ENCODE peak calls at places on chromosomes 1 and 21, in nine cellular contexts. One of them, this sample, is unnamed.

GRCh38 chr1:53145942-53146708 is 3.7 kb upstream of the SLC1A7 start:
- DNase-seq in NCI-H1105 treated with DMSO at 0.1 percent for 48 hours: no peak
- DNase-seq in epithelial cell of esophagus: peak; percentile 97
- DNase-seq in CD4-positive, alpha-beta memory T cell: no peak
- DNase-seq in stimulated activated CD4-positive, alpha-beta T cell treated with anti-CD3 and anti-CD28 coated beads, Interleukin-1b, Interleukin-23, amount 100 ng/mL, for 24 hours: no peak
- DNase-seq in caudate nucleus: no peak
- DNase-seq in activated naive CD4-positive, alpha-beta T cell: no peak
- DNase-seq in ureter: peak; percentile 85
- DNase-seq in foreskin keratinocyte: peak; percentile 92
- DNase-seq in this sample: no peak

GRCh38 chr1:87449348-87449963 is 120.8 kb downstream of the LMO4 start:
- DNase-seq in caudate nucleus: no peak
- DNase-seq in activated naive CD4-positive, alpha-beta T cell: no peak
- DNase-seq in epithelial cell of esophagus: peak; percentile 26
- DNase-seq in CD4-positive, alpha-beta memory T cell: peak; percentile 46
- DNase-seq in stimulated activated CD4-positive, alpha-beta T cell treated with anti-CD3 and anti-CD28 coated beads, Interleukin-1b, Interleukin-23, amount 100 ng/mL, for 24 hours: no peak
- DNase-seq in NCI-H1105 treated with DMSO at 0.1 percent for 48 hours: peak; percentile 39
- DNase-seq in ureter: peak; percentile 70
- DNase-seq in foreskin keratinocyte: peak; percentile 45
- DNase-seq in this sample: peak; percentile 11

GRCh38 chr1:174074757-174075156 is 52.6 kb upstream of the RC3H1 start:
- DNase-seq in CD4-positive, alpha-beta memory T cell: peak; percentile 6
- DNase-seq in epithelial cell of esophagus: peak; percentile 26
- DNase-seq in caudate nucleus: no peak
- DNase-seq in stimulated activated CD4-positive, alpha-beta T cell treated with anti-CD3 and anti-CD28 coated beads, Interleukin-1b, Interleukin-23, amount 100 ng/mL, for 24 hours: no peak
- DNase-seq in activated naive CD4-positive, alpha-beta T cell: no peak
- DNase-seq in foreskin keratinocyte: no peak
- DNase-seq in NCI-H1105 treated with DMSO at 0.1 percent for 48 hours: peak; percentile 30
- DNase-seq in ureter: no peak
- DNase-seq in this sample: no peak

GRCh38 chr21:42375141-42375905 is 9.0 kb upstream of the TFF1 start:
- DNase-seq in epithelial cell of esophagus: no peak
- DNase-seq in activated naive CD4-positive, alpha-beta T cell: no peak
- DNase-seq in ureter: no peak
- DNase-seq in caudate nucleus: no peak
- DNase-seq in foreskin keratinocyte: no peak
- DNase-seq in CD4-positive, alpha-beta memory T cell: no peak
- DNase-seq in stimulated activated CD4-positive, alpha-beta T cell treated with anti-CD3 and anti-CD28 coated beads, Interleukin-1b, Interleukin-23, amount 100 ng/mL, for 24 hours: no peak
- DNase-seq in NCI-H1105 treated with DMSO at 0.1 percent for 48 hours: no peak
- DNase-seq in this sample: no peak

GRCh38 chr1:215055281-215055935 is 27.1 kb upstream of the KCNK2 start:
- DNase-seq in ureter: no peak
- DNase-seq in CD4-positive, alpha-beta memory T cell: no peak
- DNase-seq in caudate nucleus: no peak
- DNase-seq in stimulated activated CD4-positive, alpha-beta T cell treated with anti-CD3 and anti-CD28 coated beads, Interleukin-1b, Interleukin-23, amount 100 ng/mL, for 24 hours: no peak
- DNase-seq in foreskin keratinocyte: no peak
- DNase-seq in epithelial cell of esophagus: peak; percentile 55
- DNase-seq in activated naive CD4-positive, alpha-beta T cell: no peak
- DNase-seq in NCI-H1105 treated with DMSO at 0.1 percent for 48 hours: no peak
- DNase-seq in this sample: no peak

GRCh38 chr1:29335573-29335972 is 99.3 kb downstream of the PTPRU start:
- DNase-seq in activated naive CD4-positive, alpha-beta T cell: no peak
- DNase-seq in foreskin keratinocyte: no peak
- DNase-seq in ureter: no peak
- DNase-seq in caudate nucleus: no peak
- DNase-seq in stimulated activated CD4-positive, alpha-beta T cell treated with anti-CD3 and anti-CD28 coated beads, Interleukin-1b, Interleukin-23, amount 100 ng/mL, for 24 hours: no peak
- DNase-seq in NCI-H1105 treated with DMSO at 0.1 percent for 48 hours: no peak
- DNase-seq in CD4-positive, alpha-beta memory T cell: no peak
- DNase-seq in epithelial cell of esophagus: no peak
- DNase-seq in this sample: no peak

GRCh38 chr1:24769656-24770651 is 24.7 kb downstream of the CLIC4 start:
- DNase-seq in activated naive CD4-positive, alpha-beta T cell: no peak
- DNase-seq in ureter: no peak
- DNase-seq in foreskin keratinocyte: peak; percentile 77
- DNase-seq in stimulated activated CD4-positive, alpha-beta T cell treated with anti-CD3 and anti-CD28 coated beads, Interleukin-1b, Interleukin-23, amount 100 ng/mL, for 24 hours: no peak
- DNase-seq in caudate nucleus: no peak
- DNase-seq in CD4-positive, alpha-beta memory T cell: no peak
- DNase-seq in epithelial cell of esophagus: peak; percentile 86
- DNase-seq in NCI-H1105 treated with DMSO at 0.1 percent for 48 hours: no peak
- DNase-seq in this sample: no peak

GRCh38 chr1:241475688-241476087 is 43.9 kb downstream of the FH start:
- DNase-seq in activated naive CD4-positive, alpha-beta T cell: no peak
- DNase-seq in epithelial cell of esophagus: peak; percentile 70
- DNase-seq in NCI-H1105 treated with DMSO at 0.1 percent for 48 hours: no peak
- DNase-seq in stimulated activated CD4-positive, alpha-beta T cell treated with anti-CD3 and anti-CD28 coated beads, Interleukin-1b, Interleukin-23, amount 100 ng/mL, for 24 hours: no peak
- DNase-seq in ureter: no peak
- DNase-seq in CD4-positive, alpha-beta memory T cell: no peak
- DNase-seq in caudate nucleus: no peak
- DNase-seq in foreskin keratinocyte: peak; percentile 51
- DNase-seq in this sample: no peak

GRCh38 chr1:111032295-111032897 is 68.7 kb upstream of the LRIF1 start:
- DNase-seq in foreskin keratinocyte: no peak
- DNase-seq in CD4-positive, alpha-beta memory T cell: peak; percentile 44
- DNase-seq in epithelial cell of esophagus: peak; percentile 41
- DNase-seq in stimulated activated CD4-positive, alpha-beta T cell treated with anti-CD3 and anti-CD28 coated beads, Interleukin-1b, Interleukin-23, amount 100 ng/mL, for 24 hours: no peak
- DNase-seq in activated naive CD4-positive, alpha-beta T cell: no peak
- DNase-seq in ureter: no peak
- DNase-seq in caudate nucleus: no peak
- DNase-seq in NCI-H1105 treated with DMSO at 0.1 percent for 48 hours: peak; percentile 53
- DNase-seq in this sample: peak; percentile 44

GRCh38 chr1:37845781-37846180 is 13.6 kb downstream of the MTF1 start:
- DNase-seq in CD4-positive, alpha-beta memory T cell: no peak
- DNase-seq in foreskin keratinocyte: no peak
- DNase-seq in stimulated activated CD4-positive, alpha-beta T cell treated with anti-CD3 and anti-CD28 coated beads, Interleukin-1b, Interleukin-23, amount 100 ng/mL, for 24 hours: no peak
- DNase-seq in caudate nucleus: no peak
- DNase-seq in ureter: no peak
- DNase-seq in activated naive CD4-positive, alpha-beta T cell: no peak
- DNase-seq in NCI-H1105 treated with DMSO at 0.1 percent for 48 hours: no peak
- DNase-seq in epithelial cell of esophagus: no peak
- DNase-seq in this sample: no peak

GRCh38 chr1:154803203-154803920 is 66.7 kb downstream of the KCNN3 start:
- DNase-seq in foreskin keratinocyte: no peak
- DNase-seq in CD4-positive, alpha-beta memory T cell: no peak
- DNase-seq in ureter: no peak
- DNase-seq in caudate nucleus: no peak
- DNase-seq in stimulated activated CD4-positive, alpha-beta T cell treated with anti-CD3 and anti-CD28 coated beads, Interleukin-1b, Interleukin-23, amount 100 ng/mL, for 24 hours: no peak
- DNase-seq in activated naive CD4-positive, alpha-beta T cell: no peak
- DNase-seq in epithelial cell of esophagus: no peak
- DNase-seq in NCI-H1105 treated with DMSO at 0.1 percent for 48 hours: no peak
- DNase-seq in this sample: no peak

GRCh38 chr1:213973129-213973528 is 14.6 kb upstream of the PROX1 start:
- DNase-seq in ureter: no peak
- DNase-seq in epithelial cell of esophagus: peak; percentile 47
- DNase-seq in stimulated activated CD4-positive, alpha-beta T cell treated with anti-CD3 and anti-CD28 coated beads, Interleukin-1b, Interleukin-23, amount 100 ng/mL, for 24 hours: no peak
- DNase-seq in caudate nucleus: no peak
- DNase-seq in activated naive CD4-positive, alpha-beta T cell: no peak
- DNase-seq in CD4-positive, alpha-beta memory T cell: no peak
- DNase-seq in foreskin keratinocyte: no peak
- DNase-seq in NCI-H1105 treated with DMSO at 0.1 percent for 48 hours: no peak
- DNase-seq in this sample: no peak

GRCh38 chr21:31457675-31458074 is 113.6 kb upstream of the TIAM1 start:
- DNase-seq in activated naive CD4-positive, alpha-beta T cell: no peak
- DNase-seq in CD4-positive, alpha-beta memory T cell: no peak
- DNase-seq in stimulated activated CD4-positive, alpha-beta T cell treated with anti-CD3 and anti-CD28 coated beads, Interleukin-1b, Interleukin-23, amount 100 ng/mL, for 24 hours: no peak
- DNase-seq in foreskin keratinocyte: no peak
- DNase-seq in NCI-H1105 treated with DMSO at 0.1 percent for 48 hours: no peak
- DNase-seq in caudate nucleus: no peak
- DNase-seq in ureter: no peak
- DNase-seq in epithelial cell of esophagus: no peak
- DNase-seq in this sample: no peak

GRCh38 chr1:54564312-54565112 is 16.5 kb downstream of the ACOT11 start:
- DNase-seq in caudate nucleus: no peak
- DNase-seq in activated naive CD4-positive, alpha-beta T cell: no peak
- DNase-seq in NCI-H1105 treated with DMSO at 0.1 percent for 48 hours: peak; percentile 76
- DNase-seq in stimulated activated CD4-positive, alpha-beta T cell treated with anti-CD3 and anti-CD28 coated beads, Interleukin-1b, Interleukin-23, amount 100 ng/mL, for 24 hours: no peak
- DNase-seq in CD4-positive, alpha-beta memory T cell: no peak
- DNase-seq in ureter: peak; percentile 89
- DNase-seq in foreskin keratinocyte: no peak
- DNase-seq in epithelial cell of esophagus: peak; percentile 58
- DNase-seq in this sample: no peak

GRCh38 chr1:76148460-76148859 is 73.9 kb downstream of the ST6GALNAC3 start:
- DNase-seq in activated naive CD4-positive, alpha-beta T cell: no peak
- DNase-seq in ureter: no peak
- DNase-seq in CD4-positive, alpha-beta memory T cell: no peak
- DNase-seq in foreskin keratinocyte: no peak
- DNase-seq in stimulated activated CD4-positive, alpha-beta T cell treated with anti-CD3 and anti-CD28 coated beads, Interleukin-1b, Interleukin-23, amount 100 ng/mL, for 24 hours: no peak
- DNase-seq in NCI-H1105 treated with DMSO at 0.1 percent for 48 hours: no peak
- DNase-seq in caudate nucleus: no peak
- DNase-seq in epithelial cell of esophagus: no peak
- DNase-seq in this sample: no peak

GRCh38 chr1:172390620-172391491 is 29.6 kb upstream of the C1orf105 start:
- DNase-seq in activated naive CD4-positive, alpha-beta T cell: no peak
- DNase-seq in epithelial cell of esophagus: peak; percentile 31
- DNase-seq in CD4-positive, alpha-beta memory T cell: no peak
- DNase-seq in ureter: no peak
- DNase-seq in stimulated activated CD4-positive, alpha-beta T cell treated with anti-CD3 and anti-CD28 coated beads, Interleukin-1b, Interleukin-23, amount 100 ng/mL, for 24 hours: no peak
- DNase-seq in NCI-H1105 treated with DMSO at 0.1 percent for 48 hours: no peak
- DNase-seq in caudate nucleus: no peak
- DNase-seq in foreskin keratinocyte: no peak
- DNase-seq in this sample: peak; percentile 63

GRCh38 chr1:11286735-11287410 is 13.9 kb downstream of the UBIAD1 start:
- DNase-seq in stimulated activated CD4-positive, alpha-beta T cell treated with anti-CD3 and anti-CD28 coated beads, Interleukin-1b, Interleukin-23, amount 100 ng/mL, for 24 hours: no peak
- DNase-seq in ureter: no peak
- DNase-seq in CD4-positive, alpha-beta memory T cell: no peak
- DNase-seq in epithelial cell of esophagus: no peak
- DNase-seq in foreskin keratinocyte: no peak
- DNase-seq in activated naive CD4-positive, alpha-beta T cell: no peak
- DNase-seq in NCI-H1105 treated with DMSO at 0.1 percent for 48 hours: no peak
- DNase-seq in caudate nucleus: no peak
- DNase-seq in this sample: no peak

GRCh38 chr21:45386728-45387371 is 18.1 kb upstream of the COL18A1 start:
- DNase-seq in foreskin keratinocyte: peak; percentile 34
- DNase-seq in stimulated activated CD4-positive, alpha-beta T cell treated with anti-CD3 and anti-CD28 coated beads, Interleukin-1b, Interleukin-23, amount 100 ng/mL, for 24 hours: no peak
- DNase-seq in NCI-H1105 treated with DMSO at 0.1 percent for 48 hours: no peak
- DNase-seq in ureter: no peak
- DNase-seq in CD4-positive, alpha-beta memory T cell: no peak
- DNase-seq in activated naive CD4-positive, alpha-beta T cell: no peak
- DNase-seq in epithelial cell of esophagus: peak; percentile 46
- DNase-seq in caudate nucleus: no peak
- DNase-seq in this sample: no peak

GRCh38 chr1:212982430-212983152 is 32.2 kb downstream of the VASH2 start:
- DNase-seq in stimulated activated CD4-positive, alpha-beta T cell treated with anti-CD3 and anti-CD28 coated beads, Interleukin-1b, Interleukin-23, amount 100 ng/mL, for 24 hours: no peak
- DNase-seq in NCI-H1105 treated with DMSO at 0.1 percent for 48 hours: peak; percentile 74
- DNase-seq in caudate nucleus: no peak
- DNase-seq in ureter: no peak
- DNase-seq in CD4-positive, alpha-beta memory T cell: no peak
- DNase-seq in epithelial cell of esophagus: no peak
- DNase-seq in foreskin keratinocyte: no peak
- DNase-seq in activated naive CD4-positive, alpha-beta T cell: no peak
- DNase-seq in this sample: no peak

GRCh38 chr1:185808675-185809074 is 74.5 kb downstream of the HMCN1 start:
- DNase-seq in CD4-positive, alpha-beta memory T cell: no peak
- DNase-seq in activated naive CD4-positive, alpha-beta T cell: no peak
- DNase-seq in ureter: no peak
- DNase-seq in foreskin keratinocyte: no peak
- DNase-seq in stimulated activated CD4-positive, alpha-beta T cell treated with anti-CD3 and anti-CD28 coated beads, Interleukin-1b, Interleukin-23, amount 100 ng/mL, for 24 hours: no peak
- DNase-seq in epithelial cell of esophagus: no peak
- DNase-seq in caudate nucleus: no peak
- DNase-seq in NCI-H1105 treated with DMSO at 0.1 percent for 48 hours: no peak
- DNase-seq in this sample: no peak

GRCh38 chr1:72227667-72228066 is 54.7 kb downstream of the NEGR1 start:
- DNase-seq in caudate nucleus: no peak
- DNase-seq in ureter: no peak
- DNase-seq in CD4-positive, alpha-beta memory T cell: no peak
- DNase-seq in stimulated activated CD4-positive, alpha-beta T cell treated with anti-CD3 and anti-CD28 coated beads, Interleukin-1b, Interleukin-23, amount 100 ng/mL, for 24 hours: no peak
- DNase-seq in foreskin keratinocyte: no peak
- DNase-seq in NCI-H1105 treated with DMSO at 0.1 percent for 48 hours: no peak
- DNase-seq in epithelial cell of esophagus: no peak
- DNase-seq in activated naive CD4-positive, alpha-beta T cell: no peak
- DNase-seq in this sample: no peak